ENCODE peak calls at places on chromosomes 2 and 18, in nine cellular contexts. M is spleen, L is HCT116, D is suprapubic skin, I is stomach, Z is transverse colon, P is breast epithelium, O is GM12878, U is K562. J is an unnamed sample.

GRCh38 chr2:208978966-208979365 is 444.9 kb upstream of the MAP2 start:
- DNase-seq in Z (no peak), I (no peak), D (no peak), M (no peak), U (no peak), L (no peak), O (no peak), P (no peak), J (no peak)

GRCh38 chr2:241818943-241819270 is 9.9 kb downstream of the NEU4 start:
- DNase-seq in P (no peak), M (peak), I (peak), U (no peak), L (no peak), O (no peak), D (peak), Z (peak), J (peak)

GRCh38 chr2:240240017-240240416 is 99.6 kb upstream of the OTOS start:
- DNase-seq in M (no peak), U (no peak), L (no peak), D (no peak), I (no peak), Z (no peak), P (no peak), O (no peak), J (no peak)

GRCh38 chr2:106885981-106886915 is at the start of gene ST6GAL2:
- DNase-seq in D (no peak), I (no peak), Z (no peak), M (no peak), P (no peak), L (no peak), O (no peak), U (no peak), J (no peak)

GRCh38 chr2:179591690-179592089 is 269.7 kb downstream of the ZNF385B start:
- DNase-seq in D (no peak), P (no peak), I (no peak), U (no peak), O (no peak), M (no peak), L (no peak), Z (no peak), J (no peak)

GRCh38 chr2:175025946-175026345 is 20.8 kb upstream of the CHN1 start:
- DNase-seq in P (no peak), Z (no peak), I (no peak), D (no peak), M (no peak), O (no peak), L (no peak), U (no peak), J (no peak)

GRCh38 chr2:86372641-86373502 is 35.4 kb upstream of the REEP1 start:
- DNase-seq in O (no peak), P (no peak), M (no peak), D (no peak), Z (peak), I (peak), L (peak), U (no peak), J (peak)

GRCh38 chr2:58293056-58293455 is 51.9 kb upstream of the FANCL start:
- DNase-seq in D (no peak), O (no peak), I (no peak), L (no peak), P (no peak), U (no peak), Z (no peak), M (no peak), J (no peak)

GRCh38 chr18:59915606-59916005 is 15.8 kb downstream of the PMAIP1 start:
- DNase-seq in U (no peak), I (no peak), P (no peak), D (no peak), O (no peak), Z (no peak), L (no peak), M (no peak), J (no peak)

GRCh38 chr2:79994161-79994560 is 310.4 kb downstream of the LRRTM1 start:
- DNase-seq in U (no peak), L (no peak), D (no peak), Z (no peak), I (no peak), P (no peak), M (no peak), O (no peak), J (no peak)

GRCh38 chr18:48831113-48831759 is 119.5 kb downstream of the SMAD7 start:
- DNase-seq in Z (no peak), I (peak), P (no peak), U (no peak), M (peak), D (no peak), L (no peak), O (no peak), J (peak)

GRCh38 chr18:60982296-60982695 is 350.9 kb upstream of the CDH20 start:
- DNase-seq in Z (no peak), M (no peak), D (no peak), P (no peak), I (no peak), U (no peak), L (no peak), O (no peak), J (no peak)

GRCh38 chr2:118013724-118014491 is at the start of gene CCDC93:
- DNase-seq in L (peak), U (peak), O (peak), Z (peak), P (peak), I (peak), D (peak), M (peak), J (peak)

GRCh38 chr2:238220892-238221521 is 17.5 kb upstream of the ILKAP start:
- DNase-seq in L (no peak), I (no peak), Z (no peak), O (no peak), U (no peak), P (no peak), M (no peak), D (no peak), J (no peak)

GRCh38 chr2:182918961-182919360 is 52.5 kb upstream of the FRZB start:
- DNase-seq in O (no peak), Z (no peak), I (no peak), D (no peak), U (no peak), L (no peak), M (no peak), P (no peak), J (no peak)

GRCh38 chr18:34976899-34977786 is 64.1 kb upstream of the MAPRE2 start:
- DNase-seq in O (no peak), M (peak), Z (peak), I (peak), L (no peak), P (peak), D (peak), U (peak), J (peak)

GRCh38 chr18:31401156-31402025 is 24.8 kb downstream of the DSG4 start:
- DNase-seq in D (no peak), I (no peak), M (no peak), L (no peak), U (no peak), O (no peak), P (no peak), Z (no peak), J (no peak)

GRCh38 chr2:80303825-80304521 is 579 bp downstream of the LRRTM1 start:
- DNase-seq in P (no peak), M (no peak), D (no peak), O (no peak), U (peak), Z (no peak), L (no peak), I (no peak), J (no peak)

GRCh38 chr2:33158482-33159003 is 211.8 kb downstream of the LTBP1 start:
- DNase-seq in U (no peak), I (no peak), M (no peak), O (no peak), Z (no peak), P (no peak), L (no peak), D (no peak), J (no peak)

GRCh38 chr2:8494589-8494988 is 187.3 kb upstream of the ID2 start:
- DNase-seq in Z (no peak), M (peak), L (no peak), U (no peak), O (no peak), D (peak), I (no peak), P (no peak), J (peak)

GRCh38 chr2:57497489-57498096 is 549.0 kb upstream of the VRK2 start:
- DNase-seq in U (peak), M (no peak), P (no peak), D (no peak), Z (peak), O (peak), I (peak), L (peak), J (no peak)

GRCh38 chr2:54329482-54330225 is 73.6 kb upstream of the TSPYL6 start:
- DNase-seq in Z (no peak), I (no peak), M (no peak), U (no peak), O (no peak), D (no peak), L (no peak), P (no peak), J (no peak)

GRCh38 chr2:119338826-119339561 is 27.6 kb downstream of the C2orf76 start:
- DNase-seq in Z (peak), I (no peak), M (peak), L (no peak), P (no peak), U (peak), O (peak), D (no peak), J (no peak)

GRCh38 chr2:161771148-161771547 is 146.9 kb downstream of the SLC4A10 start:
- DNase-seq in L (no peak), U (no peak), I (no peak), Z (no peak), M (no peak), O (no peak), D (no peak), P (no peak), J (no peak)

GRCh38 chr2:204529795-204530463 is 15.3 kb upstream of the PARD3B start:
- DNase-seq in M (no peak), D (no peak), P (no peak), Z (peak), O (peak), L (no peak), U (no peak), I (no peak), J (no peak)

GRCh38 chr2:96957299-96957698 is 29.1 kb downstream of the FAM178B start:
- DNase-seq in M (peak), O (no peak), D (peak), I (no peak), Z (no peak), P (no peak), U (no peak), L (no peak), J (peak)

GRCh38 chr2:42711896-42712295 is 52.0 kb downstream of the OXER1 start:
- DNase-seq in O (no peak), L (no peak), I (no peak), D (no peak), P (no peak), Z (no peak), M (no peak), U (no peak), J (no peak)
- TF ChIP-seq POLR2AphosphoS5 in O (no peak), L (no peak), I (no peak), D (no peak), P (no peak), Z (no peak), M (no peak), U (no peak), J (no peak)

GRCh38 chr2:158743899-158744298 is 51.2 kb upstream of the DAPL1 start:
- DNase-seq in O (no peak), U (no peak), M (no peak), I (no peak), D (no peak), P (no peak), Z (no peak), L (no peak), J (no peak)

GRCh38 chr2:158746488-158746887 is 48.6 kb upstream of the DAPL1 start:
- DNase-seq in M (no peak), D (no peak), P (no peak), Z (no peak), I (no peak), O (no peak), U (no peak), L (no peak), J (no peak)

GRCh38 chr2:158745866-158746382 is 49.2 kb upstream of the DAPL1 start:
- DNase-seq in M (no peak), O (no peak), Z (no peak), L (no peak), P (no peak), D (no peak), U (no peak), I (no peak), J (no peak)

GRCh38 chr2:158743466-158743865 is 51.7 kb upstream of the DAPL1 start:
- DNase-seq in D (no peak), Z (no peak), L (no peak), P (no peak), M (no peak), U (no peak), I (no peak), O (no peak), J (no peak)

GRCh38 chr2:158745067-158745865 is 49.9 kb upstream of the DAPL1 start:
- DNase-seq in L (peak), I (no peak), M (no peak), P (peak), D (no peak), U (no peak), Z (peak), O (no peak), J (no peak)
- TF ChIP-seq POLR2A in L (no peak), I (no peak), M (no peak), P (no peak), D (no peak), U (no peak), Z (no peak), O (no peak), J (no peak)

GRCh38 chr2:217412721-217413120 is 552.9 kb upstream of the TNP1 start:
- DNase-seq in M (no peak), L (no peak), O (no peak), I (no peak), P (no peak), U (no peak), Z (no peak), D (no peak), J (peak)

GRCh38 chr2:217409939-217410820 is 550.3 kb upstream of the TNP1 start:
- DNase-seq in P (no peak), L (no peak), O (no peak), I (no peak), Z (no peak), M (no peak), U (no peak), D (no peak), J (no peak)

GRCh38 chr2:217414429-217414828 is 554.6 kb upstream of the TNP1 start:
- DNase-seq in Z (no peak), M (no peak), I (no peak), P (no peak), O (no peak), U (no peak), D (no peak), L (no peak), J (no peak)

GRCh38 chr2:217413193-217413592 is 553.3 kb upstream of the TNP1 start:
- DNase-seq in I (no peak), D (no peak), U (no peak), Z (no peak), M (no peak), L (no peak), O (no peak), P (peak), J (peak)

GRCh38 chr2:217412299-217412698 is 552.4 kb upstream of the TNP1 start:
- DNase-seq in L (no peak), M (no peak), I (no peak), Z (no peak), O (no peak), D (no peak), P (no peak), U (no peak), J (no peak)
- TF ChIP-seq POLR2AphosphoS5 in L (no peak), M (no peak), I (no peak), Z (no peak), O (no peak), D (no peak), P (no peak), U (no peak), J (no peak)

GRCh38 chr2:168536925-168537466 is 80.9 kb downstream of the CERS6 start:
- DNase-seq in I (no peak), D (no peak), U (no peak), O (no peak), M (no peak), L (no peak), P (no peak), Z (no peak), J (no peak)

GRCh38 chr2:168538133-168538532 is 82.1 kb downstream of the CERS6 start:
- DNase-seq in Z (no peak), O (no peak), P (no peak), I (no peak), U (no peak), L (no peak), D (no peak), M (no peak), J (no peak)

GRCh38 chr2:168538534-168538933 is 82.5 kb downstream of the CERS6 start:
- DNase-seq in M (no peak), U (no peak), P (no peak), I (no peak), L (no peak), D (no peak), O (no peak), Z (no peak), J (no peak)

GRCh38 chr2:168541887-168542286 is 85.8 kb downstream of the CERS6 start:
- DNase-seq in D (no peak), L (no peak), I (no peak), P (no peak), O (no peak), M (no peak), U (no peak), Z (no peak), J (no peak)

DNA sequence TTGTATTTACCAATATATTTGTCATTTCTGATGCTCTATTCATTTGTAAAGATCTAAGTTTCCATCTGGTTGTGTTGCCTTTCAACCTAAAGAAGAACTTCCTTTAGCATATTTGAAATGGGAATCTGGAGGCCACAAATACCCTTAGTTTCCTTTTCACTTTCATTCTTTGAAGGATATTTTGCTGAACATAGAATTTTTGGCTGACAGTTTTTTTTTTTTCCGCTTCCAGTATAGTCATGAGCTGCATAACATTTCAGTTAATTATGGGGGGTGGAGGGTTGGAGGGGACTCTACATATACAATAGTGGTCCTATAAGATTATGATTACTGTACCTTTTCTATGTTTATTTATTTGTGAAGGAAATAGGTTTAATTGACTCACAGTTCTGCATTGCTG is 83.9 kb downstream of the CERS6 start:
- DNase-seq in D (no peak), Z (no peak), L (no peak), O (no peak), I (no peak), M (no peak), P (no peak), U (no peak), J (no peak)
- TF ChIP-seq POLR2A in D (no peak), Z (no peak), L (no peak), O (no peak), I (no peak), M (no peak), P (no peak), U (no peak), J (no peak)

DNA sequence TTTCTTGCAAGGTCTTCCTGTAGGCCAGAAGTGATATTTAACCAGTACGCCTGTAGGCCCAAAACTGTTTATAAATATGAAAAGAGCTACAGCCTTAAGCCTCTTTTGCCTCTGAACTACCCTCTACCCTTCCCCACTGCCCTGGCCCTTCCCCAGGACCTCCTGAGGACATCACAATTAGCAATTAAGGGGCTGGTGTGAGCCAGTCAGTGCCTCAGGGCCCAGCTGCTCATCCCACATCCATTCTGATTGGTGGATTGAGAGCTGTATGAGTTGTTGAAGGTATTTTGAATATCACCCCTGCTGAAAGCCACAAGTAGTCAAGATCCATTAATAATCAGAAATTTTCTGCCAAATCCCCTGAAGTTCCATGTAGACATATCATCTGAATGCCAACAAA is 126.3 kb upstream of the TACR1 start:
- DNase-seq in P (no peak), Z (no peak), O (no peak), U (no peak), L (no peak), D (no peak), I (no peak), M (no peak), J (no peak)
- TF ChIP-seq POLR2AphosphoS5 in P (no peak), Z (no peak), O (no peak), U (no peak), L (no peak), D (no peak), I (no peak), M (no peak), J (no peak)

GRCh38 chr2:101697124-101697793 is at the start of gene MAP4K4:
- DNase-seq in Z (peak), I (peak), U (peak), L (peak), O (no peak), P (peak), D (peak), M (peak), J (peak)
- TF ChIP-seq POLR2A in Z (peak), I (no peak), U (peak), L (no peak), O (peak), P (no peak), D (no peak), M (no peak), J (no peak)